ENCODE peak calls at places on chromosomes 12 and 14, in four cellular contexts. F is HEK293T, S is pancreas, I is substantia nigra. N is an unnamed sample.

GRCh38 chr12:52349196-52349595 is 18.1 kb downstream of the KRT85 start:
- DNase-seq in F (no peak), S (no peak), I (no peak), N (no peak)

GRCh38 chr12:15682826-15683225 is 106.4 kb downstream of the EPS8 start:
- DNase-seq in F (no peak), S (no peak), I (no peak), N (no peak)

GRCh38 chr12:93198086-93198485 is 179.6 kb upstream of the NUDT4 start:
- DNase-seq in F (no peak), S (no peak), I (no peak), N (no peak)

GRCh38 chr12:64039285-64039871 is 182.7 kb downstream of the KICS2 start:
- DNase-seq in F (no peak), S (peak; percentile 54), I (no peak), N (no peak)

GRCh38 chr12:31797230-31797872 is 68.5 kb upstream of the AMN1 start:
- DNase-seq in F (no peak), S (no peak), I (no peak), N (no peak)

GRCh38 chr12:76878045-76878898 is 547 bp downstream of the CSRP2 start:
- DNase-seq in F (peak; percentile 35), S (peak; percentile 31), I (no peak), N (peak; percentile 64)

GRCh38 chr14:55126089-55126488 is 3.0 kb upstream of the LGALS3 start:
- DNase-seq in F (no peak), S (no peak), I (no peak), N (no peak)

GRCh38 chr12:16037533-16037932 is 126.4 kb downstream of the DERA start:
- DNase-seq in F (no peak), S (no peak), I (no peak), N (no peak)

GRCh38 chr12:58919271-58920101 is 818 bp downstream of the LRIG3 start:
- DNase-seq in F (peak; percentile 22), S (no peak), I (no peak), N (no peak)

GRCh38 chr12:27343255-27344000 is 10.8 kb downstream of the BMAL2 start:
- DNase-seq in F (no peak), S (no peak), I (no peak), N (no peak)

GRCh38 chr12:6871052-6871957 is 1.8 kb downstream of the SPSB2 start:
- DNase-seq in F (no peak), S (no peak), I (no peak), N (peak; percentile 54)

GRCh38 chr14:75003250-75004027 is 718 bp downstream of the EIF2B2 start:
- DNase-seq in F (no peak), S (no peak), I (no peak), N (no peak)

GRCh38 chr12:124865728-124866127 is 2.1 kb upstream of the SCARB1 start:
- DNase-seq in F (no peak), S (no peak), I (no peak), N (no peak)

N was measured in right lobe of liver.